ENCODE peak calls at places on chromosome 3, in seven cellular contexts. Z is HepG2, X is PC-3, A is mammary epithelial cell, V is GM23338, M is sigmoid colon, L is IMR-90. F is an unnamed sample. For H3K4me1, the result is how much of the 10 kb centered on the place peaks cover.

GRCh38 chr3:6799264-6799915 is 61.5 kb upstream of the GRM7 start:
- DNase-seq in Z (peak), X (peak), A (peak), V (peak), M (no peak), L (no peak), F (no peak)

GRCh38 chr3:45176912-45177311 is 30.7 kb upstream of the CDCP1 start:
- DNase-seq in Z (no peak), X (no peak), A (no peak), V (no peak), M (no peak), L (no peak), F (no peak)

GRCh38 chr3:195441971-195442572 is 748 bp downstream of the ACAP2 start:
- DNase-seq in Z (no peak), X (peak), A (peak), V (peak), M (peak), L (peak), F (peak)

GRCh38 chr3:17025594-17026139 is 140.9 kb downstream of the PLCL2 start:
- DNase-seq in Z (no peak), X (no peak), A (no peak), V (no peak), M (no peak), L (no peak), F (no peak)

GRCh38 chr3:159322322-159322939 is 520.6 kb downstream of the MFSD1 start:
- DNase-seq in Z (peak), X (peak), A (no peak), V (peak), M (no peak), L (peak), F (no peak)

GRCh38 chr3:46845860-46846623 is 17.2 kb downstream of the MYL3 start:
- DNase-seq in Z (no peak), X (peak), A (peak), V (peak), M (peak), L (peak), F (no peak)

GRCh38 chr3:171101982-171102610 is 75.6 kb upstream of the SLC2A2 start:
- DNase-seq in Z (no peak), X (peak), A (peak), V (no peak), M (no peak), L (peak), F (peak)

GRCh38 chr3:105367063-105367405 is 325 bp downstream of the ALCAM start:
- DNase-seq in Z (no peak), X (peak), A (no peak), V (peak), M (peak), L (no peak), F (no peak)

GRCh38 chr3:191376742-191377141 is 46.4 kb upstream of the UTS2B start:
- DNase-seq in Z (no peak), X (peak), A (peak), V (no peak), M (no peak), L (peak), F (peak)

GRCh38 chr3:49469037-49469875 is 811 bp upstream of the DAG1 start:
- DNase-seq in Z (peak), X (peak), A (peak), V (peak), M (peak), L (peak), F (no peak)

GRCh38 chr3:48467473-48468267 is 21.1 kb downstream of the ATRIP start:
- DNase-seq in Z (no peak), X (no peak), A (no peak), V (no peak), M (no peak), L (no peak), F (no peak)

GRCh38 chr3:192851821-192852352 is 65.8 kb downstream of the MB21D2 start:
- DNase-seq in Z (peak), X (peak), A (peak), V (no peak), M (peak), L (peak), F (peak)

DNA sequence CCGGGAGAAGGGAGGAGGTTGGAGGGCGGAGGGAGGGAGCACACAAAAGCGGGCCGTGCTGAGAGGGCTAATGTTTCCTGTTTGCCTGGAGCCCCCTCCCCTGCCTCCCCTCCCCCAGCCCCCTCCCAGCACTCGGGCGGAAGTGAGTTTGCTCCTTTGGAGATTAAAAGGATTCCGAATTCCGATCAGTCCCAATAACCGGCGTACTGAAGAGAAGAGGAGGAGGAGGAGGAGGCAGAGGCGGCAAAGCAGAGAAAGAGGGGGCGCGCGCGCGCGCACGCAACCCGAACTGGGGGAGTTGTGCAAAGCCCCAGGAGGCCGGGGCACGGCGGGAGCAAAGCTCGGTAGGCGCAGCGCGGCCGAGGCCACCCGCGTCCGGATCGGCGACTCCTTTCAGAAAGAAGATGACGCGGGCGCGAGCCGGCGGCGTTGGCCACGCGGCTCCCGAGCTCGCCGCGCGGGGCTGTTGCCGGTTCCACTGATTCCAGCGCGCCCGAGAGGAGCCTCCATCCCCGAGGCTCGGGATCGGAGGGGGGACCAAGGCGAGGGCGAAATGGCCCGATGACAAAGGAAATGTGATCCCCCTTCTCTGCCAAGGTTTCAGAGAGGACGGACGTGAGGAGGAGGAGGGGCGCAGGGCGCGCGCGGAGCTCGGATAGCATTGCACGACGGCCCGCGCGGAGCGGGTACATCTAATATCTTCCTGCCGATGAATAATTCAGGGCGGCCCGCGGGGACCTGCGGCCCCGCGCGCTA is 1.2 kb upstream of the TRIM71 start:
- DNase-seq in Z (peak), X (no peak), A (peak), V (peak), M (no peak), L (no peak), F (no peak)
- H3K27ac ChIP-seq in Z (peak), X (no peak), A (no peak), V (peak), M (no peak), L (no peak), F (no peak)

GRCh38 chr3:147940846-147941245 is 531.7 kb downstream of the ZIC1 start:
- DNase-seq in Z (no peak), X (no peak), A (no peak), V (no peak), M (no peak), L (no peak), F (no peak)
- H3K4me1 ChIP-seq in Z (under half), X (under half), A (under half), V (under half), M (under half), L (under half), F (under half)

DNA sequence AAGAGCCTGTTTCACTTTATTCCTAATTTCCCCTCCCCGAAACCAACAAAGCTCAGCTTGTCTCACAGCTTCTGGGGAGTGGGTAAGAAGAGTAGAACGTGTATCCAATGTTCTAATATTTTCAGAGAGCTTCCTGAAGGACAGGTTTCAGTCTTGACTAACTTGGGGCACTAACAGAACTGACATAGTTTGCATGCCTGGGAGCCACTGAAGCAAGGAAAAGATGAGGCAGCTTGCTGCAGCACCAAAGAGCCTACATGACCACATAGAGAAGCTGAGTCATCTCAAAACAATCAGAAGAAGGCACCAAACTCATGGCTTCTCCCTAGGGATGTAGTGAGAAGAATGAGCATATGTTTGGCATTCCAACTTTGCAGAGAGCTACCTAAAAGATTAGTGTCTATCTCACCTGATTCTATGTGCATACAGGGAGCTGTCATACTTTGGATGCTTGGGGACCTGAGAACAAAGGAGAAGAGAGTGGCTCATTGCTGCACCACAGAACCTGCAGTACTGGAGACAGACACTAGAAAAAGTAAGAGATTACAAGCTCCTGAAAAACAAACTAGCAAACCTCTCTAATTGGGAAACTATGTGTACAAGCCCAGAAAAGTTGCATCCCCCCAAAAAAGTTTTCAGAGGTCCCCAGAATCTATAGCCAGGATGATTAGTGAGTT is 86.9 kb downstream of the DCLK3 start:
- DNase-seq in Z (peak), X (peak), A (peak), V (peak), M (no peak), L (peak), F (peak)
- H3K27ac ChIP-seq in Z (no peak), X (peak), A (peak), V (no peak), M (no peak), L (peak), F (peak)

DNA sequence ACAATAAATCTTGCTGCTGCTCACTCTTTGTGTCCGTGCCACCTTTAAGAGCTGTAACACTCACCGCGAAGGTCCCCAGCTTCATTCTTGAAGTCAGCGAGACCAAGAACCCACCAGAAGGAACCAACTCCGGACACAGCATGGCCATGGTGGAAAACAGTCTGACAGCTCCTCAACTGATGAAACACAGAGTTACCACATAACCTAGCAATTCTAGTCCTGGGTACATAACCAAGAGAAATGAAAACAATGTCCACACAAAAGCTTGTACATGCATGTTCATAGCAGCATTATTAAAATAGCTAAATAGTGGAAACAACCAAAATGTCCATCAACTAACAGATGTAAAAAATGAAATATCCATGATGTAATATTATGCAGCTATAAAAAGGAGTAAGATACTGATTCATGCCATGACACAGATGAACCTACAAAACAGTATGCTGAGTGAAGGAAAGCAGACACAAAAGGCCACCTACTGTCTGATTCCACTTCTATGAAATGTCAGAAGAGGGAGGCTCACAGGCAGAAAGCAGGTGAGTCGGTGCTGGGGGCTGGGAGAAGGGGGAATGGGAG is 36.8 kb downstream of the VGLL4 start:
- DNase-seq in Z (no peak), X (no peak), A (peak), V (no peak), M (no peak), L (no peak), F (peak)
- H3K4me1 ChIP-seq in Z (under half), X (under half), A (under half), V (half or more), M (under half), L (under half), F (under half)

DNA sequence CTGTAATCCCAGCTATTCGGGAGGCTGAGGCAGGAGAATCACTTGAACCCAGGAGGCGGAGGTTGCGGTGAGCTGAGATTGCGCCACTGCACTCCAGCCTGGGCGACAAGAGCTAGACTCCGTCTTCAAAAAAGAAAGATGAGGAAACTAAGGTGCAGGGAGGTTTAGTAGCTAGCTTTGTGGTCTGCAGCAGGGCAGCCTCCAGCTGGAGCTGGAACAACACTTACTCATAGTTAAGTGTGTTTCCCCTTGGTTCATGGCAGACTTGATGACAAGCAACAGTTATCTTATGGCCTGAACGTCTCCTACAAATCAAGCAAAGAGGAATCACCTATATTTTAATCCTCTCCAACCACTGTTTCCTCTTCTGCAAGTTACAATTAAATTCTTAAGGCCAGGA is 12.6 kb downstream of the KAT2B start:
- DNase-seq in Z (no peak), X (no peak), A (no peak), V (no peak), M (no peak), L (no peak), F (no peak)
- H3K27ac ChIP-seq in Z (no peak), X (no peak), A (no peak), V (no peak), M (no peak), L (no peak), F (no peak)

GRCh38 chr3:125055913-125056705 is at the start of gene HEG1:
- DNase-seq in Z (peak), X (peak), A (peak), V (peak), M (peak), L (peak), F (no peak)

GRCh38 chr3:125058529-125058928 is 2.7 kb upstream of the HEG1 start:
- DNase-seq in Z (no peak), X (no peak), A (no peak), V (peak), M (no peak), L (no peak), F (no peak)

GRCh38 chr3:125055165-125055912 is 458 bp downstream of the HEG1 start:
- DNase-seq in Z (no peak), X (no peak), A (no peak), V (peak), M (no peak), L (peak), F (no peak)

GRCh38 chr3:125058959-125059358 is 3.2 kb upstream of the HEG1 start:
- DNase-seq in Z (no peak), X (no peak), A (no peak), V (peak), M (no peak), L (no peak), F (no peak)

GRCh38 chr3:125057186-125057850 is 1.5 kb upstream of the HEG1 start:
- DNase-seq in Z (no peak), X (peak), A (peak), V (no peak), M (peak), L (peak), F (peak)
- H3K4me1 ChIP-seq in Z (half or more), X (half or more), A (half or more), V (under half), M (under half), L (under half), F (under half)

DNA sequence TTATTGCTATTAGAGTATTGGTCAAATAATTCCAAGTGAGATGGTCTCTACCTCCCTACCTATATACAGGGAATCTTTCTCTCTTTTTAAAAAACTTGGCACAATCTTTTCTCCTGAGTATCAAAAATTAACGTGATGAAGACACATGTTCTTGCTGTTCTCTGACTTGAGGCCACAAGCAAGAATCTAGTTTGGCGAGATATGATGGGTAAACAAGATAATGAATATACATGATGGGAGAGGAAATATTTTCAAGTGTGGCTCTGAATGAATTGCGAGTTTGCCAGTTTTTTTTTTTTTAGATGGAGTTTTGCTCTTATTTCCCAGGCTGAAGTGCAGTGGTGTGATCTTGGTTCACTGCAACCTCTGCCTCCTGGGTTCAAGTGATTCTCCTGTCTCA is 11.6 kb downstream of the NR1D2 start:
- DNase-seq in Z (no peak), X (no peak), A (no peak), V (no peak), M (no peak), L (no peak), F (no peak)
- H3K27ac ChIP-seq in Z (no peak), X (no peak), A (no peak), V (peak), M (no peak), L (no peak), F (no peak)